ENCODE peak calls at places on chromosome 20, in nine cellular contexts. O is HL-60, Y is astrocyte, T is AG10803, U is breast epithelium, M is lung, Z is mucosa of descending colon, G is neural progenitor cell, D is esophagus squamous epithelium. K is an unnamed sample.

GRCh38 chr20:10524034-10524476 is 89.0 kb downstream of the SLX4IP start:
- DNase-seq in U (no peak), G (peak; percentile 72), O (no peak), Z (peak; percentile 61), M (no peak), D (no peak), T (peak; percentile 29), Y (peak; percentile 55), K (peak; percentile 77)

GRCh38 chr20:19113343-19113930 is 99.0 kb upstream of the SLC24A3 start:
- DNase-seq in Y (no peak), Z (no peak), D (no peak), O (no peak), U (no peak), M (no peak), T (no peak), G (no peak), K (no peak)

GRCh38 chr20:6845141-6845540 is 77.7 kb downstream of the BMP2 start:
- DNase-seq in U (no peak), Y (no peak), Z (no peak), G (no peak), D (no peak), T (no peak), M (no peak), O (no peak), K (no peak)

GRCh38 chr20:37504404-37505096 is 16.5 kb upstream of the NNAT start:
- DNase-seq in G (peak; percentile 59), M (no peak), D (no peak), Z (no peak), O (no peak), U (no peak), Y (no peak), T (no peak), K (no peak)

GRCh38 chr20:16803965-16804792 is 56.0 kb downstream of the OTOR start:
- DNase-seq in G (peak; percentile 82), D (no peak), Z (no peak), U (no peak), O (peak; percentile 33), T (peak; percentile 55), M (peak; percentile 67), Y (peak; percentile 11), K (peak; percentile 54)

GRCh38 chr20:12798286-12798685 is 210.5 kb upstream of the SPTLC3 start:
- DNase-seq in Y (no peak), Z (no peak), T (no peak), D (no peak), U (no peak), M (no peak), G (peak; percentile 8), O (no peak), K (no peak)

GRCh38 chr20:48750941-48751620 is 76.7 kb downstream of the PREX1 start:
- DNase-seq in G (peak; percentile 95), Y (peak; percentile 12), Z (peak; percentile 78), D (no peak), T (no peak), U (peak; percentile 22), M (peak; percentile 58), O (peak; percentile 93), K (no peak)

GRCh38 chr20:8639112-8639778 is 429.6 kb upstream of the PLCB4 start:
- DNase-seq in D (no peak), Z (no peak), Y (no peak), U (no peak), M (no peak), T (no peak), O (no peak), G (peak; percentile 57), K (no peak)

GRCh38 chr20:50144362-50144761 is 9.2 kb downstream of the PEDS1 start:
- DNase-seq in Z (no peak), D (no peak), M (peak; percentile 59), T (peak; percentile 99), O (peak; percentile 80), Y (peak; percentile 98), G (no peak), U (no peak), K (peak; percentile 99)

GRCh38 chr20:46226602-46227001 is 81.7 kb downstream of the CDH22 start:
- DNase-seq in O (no peak), Y (no peak), D (no peak), U (no peak), M (no peak), Z (no peak), G (no peak), T (no peak), K (no peak)

GRCh38 chr20:31569163-31570020 is 35.7 kb upstream of the ID1 start:
- DNase-seq in M (peak; percentile 42), O (peak; percentile 43), Y (peak; percentile 36), Z (no peak), G (peak; percentile 65), U (no peak), D (no peak), T (peak; percentile 46), K (peak; percentile 57)

GRCh38 chr20:23126281-23127061 is 40.3 kb upstream of the CD93 start:
- DNase-seq in T (no peak), M (no peak), U (no peak), Y (no peak), O (peak; percentile 89), G (no peak), Z (no peak), D (no peak), K (no peak)

GRCh38 chr20:64115171-64115911 is 8.0 kb upstream of the NPBWR2 start:
- DNase-seq in G (no peak), Z (no peak), Y (no peak), U (no peak), D (no peak), M (no peak), T (no peak), O (no peak), K (no peak)

GRCh38 chr20:50558483-50558925 is 48.3 kb downstream of the PTPN1 start:
- DNase-seq in U (no peak), G (no peak), O (no peak), D (no peak), Z (no peak), M (no peak), Y (peak; percentile 85), T (peak; percentile 63), K (peak; percentile 49)

GRCh38 chr20:42435230-42435629 is 754.5 kb downstream of the PTPRT start:
- DNase-seq in U (no peak), G (no peak), O (no peak), Y (no peak), M (no peak), D (no peak), T (no peak), Z (no peak), K (no peak)

GRCh38 chr20:63022501-63022900 is 15.7 kb upstream of the BHLHE23 start:
- DNase-seq in D (no peak), Y (no peak), M (no peak), U (no peak), G (no peak), Z (peak; percentile 17), O (no peak), T (no peak), K (no peak)

GRCh38 chr20:63017826-63018411 is 11.2 kb upstream of the BHLHE23 start:
- DNase-seq in U (no peak), D (no peak), Z (peak; percentile 27), Y (no peak), T (no peak), O (no peak), M (no peak), G (no peak), K (no peak)

GRCh38 chr20:63023071-63023835 is 16.5 kb upstream of the BHLHE23 start:
- DNase-seq in M (no peak), U (no peak), Y (no peak), Z (peak; percentile 27), D (no peak), O (no peak), G (no peak), T (no peak), K (no peak)

GRCh38 chr20:63021356-63022321 is 14.9 kb upstream of the BHLHE23 start:
- DNase-seq in U (no peak), M (no peak), G (no peak), O (no peak), T (no peak), Y (no peak), D (no peak), Z (peak; percentile 26), K (no peak)

DNA sequence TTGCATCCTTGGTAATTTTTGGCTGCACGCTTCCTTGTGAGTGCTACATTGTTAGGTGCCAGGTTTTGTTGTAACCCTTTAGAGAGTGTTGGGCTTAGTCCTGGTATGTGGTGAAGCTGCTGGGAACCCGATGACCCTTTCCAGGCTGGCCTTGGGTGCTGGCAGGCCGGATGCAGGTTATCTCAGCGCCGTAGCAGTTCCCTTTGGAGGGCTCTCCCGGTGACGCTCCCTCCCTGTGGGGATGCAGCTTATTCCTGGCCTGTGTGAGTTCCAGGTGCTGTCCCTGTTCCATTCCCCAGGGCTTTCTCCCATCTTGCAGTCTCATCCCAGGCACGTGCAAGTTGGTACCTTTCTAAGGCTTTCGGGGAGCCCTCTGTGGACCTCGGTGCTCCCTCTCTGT is 13.9 kb upstream of the BHLHE23 start:
- DNase-seq in M (no peak), T (no peak), G (no peak), O (no peak), D (no peak), Y (no peak), Z (no peak), U (no peak), K (no peak)
- H3K4me3 ChIP-seq in M (no peak overlapping the region), T (no peak overlapping the region), G (no peak overlapping the region), O (no peak overlapping the region), D (no peak overlapping the region), Y (no peak overlapping the region), Z (no peak overlapping the region), U (no peak overlapping the region), K (no peak overlapping the region)

DNA sequence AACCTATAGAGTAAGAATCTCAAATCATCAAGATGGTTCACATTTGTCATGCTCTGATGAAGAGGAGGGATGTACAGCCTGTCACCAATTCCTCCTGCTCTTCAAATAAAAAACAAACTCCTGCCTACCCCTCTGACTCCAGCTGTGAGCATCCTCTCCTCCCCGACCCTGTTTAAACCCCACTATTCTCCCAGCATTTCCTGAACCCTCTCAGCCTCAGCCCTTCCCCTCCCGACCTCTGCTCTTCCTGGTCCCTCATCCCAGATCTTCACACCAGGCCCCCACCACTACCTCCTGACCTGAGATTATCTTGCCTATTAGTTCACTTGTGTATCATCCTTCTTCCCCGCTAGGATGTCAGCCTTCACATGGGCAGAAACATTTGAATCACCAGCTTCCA is 75.8 kb downstream of the ZMYND8 start:
- DNase-seq in D (no peak), M (no peak), G (no peak), Z (no peak), U (no peak), T (no peak), Y (no peak), O (no peak), K (no peak)
- H3K4me3 ChIP-seq in D (no peak overlapping the region), M (no peak overlapping the region), G (no peak overlapping the region), Z (no peak overlapping the region), U (no peak overlapping the region), T (no peak overlapping the region), Y (no peak overlapping the region), O (no peak overlapping the region), K (no peak overlapping the region)

GRCh38 chr20:35662541-35662940 is 2.2 kb downstream of the CPNE1 start:
- DNase-seq in Y (no peak), M (no peak), T (no peak), Z (no peak), D (no peak), U (no peak), G (no peak), O (no peak), K (no peak)
- H3K4me3 ChIP-seq in Y (peak overlapping the region; percentile 89), M (no peak overlapping the region), T (peak overlapping the region; percentile 97), Z (no peak overlapping the region), D (peak overlapping the region; percentile 96), U (no peak overlapping the region), G (peak overlapping the region; percentile 77), O (peak overlapping the region; percentile 75), K (peak overlapping the region; percentile 99)

DNA sequence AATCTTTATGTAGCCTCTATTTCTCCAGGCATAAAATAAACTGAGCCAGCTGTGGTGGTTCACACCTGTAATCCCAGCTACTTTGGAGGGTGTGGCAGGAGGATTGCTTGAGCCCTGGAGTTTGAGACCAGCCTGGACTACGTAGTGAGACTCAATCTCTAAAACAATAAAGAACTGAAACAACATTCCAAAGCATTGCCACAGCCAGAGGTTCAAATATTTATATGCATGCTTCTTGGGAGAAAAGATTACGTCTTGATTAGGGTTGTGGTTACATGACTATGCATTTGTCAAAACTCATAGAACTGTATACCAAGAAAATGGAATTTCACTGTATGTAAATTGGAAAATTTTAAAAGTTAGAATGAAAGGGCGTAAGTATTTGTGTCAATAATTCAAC is 27.7 kb upstream of the PAX1 start:
- DNase-seq in D (no peak), G (no peak), O (no peak), T (no peak), M (no peak), U (no peak), Y (no peak), Z (no peak), K (no peak)
- H3K4me3 ChIP-seq in D (no peak overlapping the region), G (no peak overlapping the region), O (no peak overlapping the region), T (no peak overlapping the region), M (no peak overlapping the region), U (no peak overlapping the region), Y (no peak overlapping the region), Z (no peak overlapping the region), K (no peak overlapping the region)